ENCODE peak calls at places on chromosomes 6 and 20, in five cellular contexts. S is breast epithelium, V is HCT116, W is H1, J is stomach. X is an unnamed sample. For H3K36me3, the result is how much of the 10 kb centered on the place peaks cover.

GRCh38 chr6:156963712-156964700 is 186.8 kb downstream of the ARID1B start:
- DNase-seq in S (no peak), V (no peak), W (no peak), J (no peak), X (no peak)

GRCh38 chr6:1604347-1604990 is 5.2 kb upstream of the FOXC1 start:
- DNase-seq in S (no peak), V (no peak), W (peak), J (peak), X (no peak)

GRCh38 chr6:89941031-89941775 is 46.9 kb downstream of the GJA10 start:
- DNase-seq in S (peak), V (no peak), W (no peak), J (peak), X (no peak)

GRCh38 chr6:40719671-40720374 is 132.7 kb upstream of the LRFN2 start:
- DNase-seq in S (no peak), V (no peak), W (peak), J (no peak), X (no peak)

GRCh38 chr6:7311920-7312615 is 931 bp downstream of the SSR1 start:
- DNase-seq in S (no peak), V (no peak), W (no peak), J (no peak), X (no peak)

GRCh38 chr6:74091133-74091793 is 395.3 kb downstream of the CD109 start:
- DNase-seq in S (no peak), V (peak), W (no peak), J (no peak), X (no peak)

GRCh38 chr6:45966797-45967196 is 48.9 kb downstream of the CLIC5 start:
- DNase-seq in S (no peak), V (no peak), W (no peak), J (no peak), X (no peak)

GRCh38 chr6:99458319-99458718 is 33.2 kb upstream of the PNISR start:
- DNase-seq in S (no peak), V (peak), W (no peak), J (no peak), X (no peak)

GRCh38 chr20:4946585-4947378 is 54.5 kb downstream of the SLC23A2 start:
- DNase-seq in S (no peak), V (no peak), W (no peak), J (no peak), X (no peak)

GRCh38 chr20:8853805-8854338 is 215.0 kb upstream of the PLCB4 start:
- DNase-seq in S (no peak), V (peak), W (no peak), J (no peak), X (no peak)

GRCh38 chr6:169723200-169723909 is 945 bp downstream of the PHF10 start:
- DNase-seq in S (peak), V (no peak), W (peak), J (peak), X (no peak)

GRCh38 chr6:73017473-73017872 is 207.8 kb downstream of the KHDC1L start:
- DNase-seq in S (no peak), V (no peak), W (no peak), J (no peak), X (no peak)

GRCh38 chr20:56609321-56609720 is 19.8 kb upstream of the TFAP2C start:
- DNase-seq in S (no peak), V (no peak), W (no peak), J (no peak), X (no peak)

GRCh38 chr6:125636671-125637070 is 112.8 kb upstream of the HEY2 start:
- DNase-seq in S (no peak), V (no peak), W (no peak), J (no peak), X (no peak)

DNA sequence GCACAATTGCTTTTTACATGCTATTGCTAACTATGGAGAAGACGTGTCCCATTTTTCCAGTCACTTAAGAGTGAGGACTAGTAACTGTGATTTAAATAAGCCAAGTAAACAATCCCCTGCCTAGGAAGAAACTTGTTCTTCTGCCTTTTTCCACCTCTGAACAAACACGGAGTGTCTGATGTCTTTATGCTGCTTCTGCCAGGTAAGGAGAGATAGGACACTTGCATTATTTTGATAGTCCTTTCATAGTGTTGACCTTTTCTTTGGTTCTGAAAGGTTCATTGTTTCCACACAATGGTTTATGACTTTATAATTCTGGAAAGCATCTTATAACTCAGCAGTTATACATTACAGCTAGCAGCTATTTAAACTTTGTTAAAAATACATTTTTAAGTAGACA is 8.4 kb downstream of the LRP11 start:
- DNase-seq in S (no peak), V (no peak), W (no peak), J (no peak), X (no peak)
- H3K27ac ChIP-seq in S (peak), V (peak), W (no peak), J (peak), X (no peak)

GRCh38 chr20:22924949-22925612 is 110.0 kb upstream of the SSTR4 start:
- DNase-seq in S (no peak), V (no peak), W (no peak), J (no peak), X (no peak)

GRCh38 chr20:22920898-22921297 is 114.2 kb upstream of the SSTR4 start:
- DNase-seq in S (no peak), V (no peak), W (no peak), J (no peak), X (no peak)

GRCh38 chr20:22922987-22923386 is 112.1 kb upstream of the SSTR4 start:
- DNase-seq in S (no peak), V (no peak), W (no peak), J (no peak), X (no peak)

GRCh38 chr20:22924036-22924737 is 110.9 kb upstream of the SSTR4 start:
- DNase-seq in S (no peak), V (no peak), W (no peak), J (no peak), X (peak)

DNA sequence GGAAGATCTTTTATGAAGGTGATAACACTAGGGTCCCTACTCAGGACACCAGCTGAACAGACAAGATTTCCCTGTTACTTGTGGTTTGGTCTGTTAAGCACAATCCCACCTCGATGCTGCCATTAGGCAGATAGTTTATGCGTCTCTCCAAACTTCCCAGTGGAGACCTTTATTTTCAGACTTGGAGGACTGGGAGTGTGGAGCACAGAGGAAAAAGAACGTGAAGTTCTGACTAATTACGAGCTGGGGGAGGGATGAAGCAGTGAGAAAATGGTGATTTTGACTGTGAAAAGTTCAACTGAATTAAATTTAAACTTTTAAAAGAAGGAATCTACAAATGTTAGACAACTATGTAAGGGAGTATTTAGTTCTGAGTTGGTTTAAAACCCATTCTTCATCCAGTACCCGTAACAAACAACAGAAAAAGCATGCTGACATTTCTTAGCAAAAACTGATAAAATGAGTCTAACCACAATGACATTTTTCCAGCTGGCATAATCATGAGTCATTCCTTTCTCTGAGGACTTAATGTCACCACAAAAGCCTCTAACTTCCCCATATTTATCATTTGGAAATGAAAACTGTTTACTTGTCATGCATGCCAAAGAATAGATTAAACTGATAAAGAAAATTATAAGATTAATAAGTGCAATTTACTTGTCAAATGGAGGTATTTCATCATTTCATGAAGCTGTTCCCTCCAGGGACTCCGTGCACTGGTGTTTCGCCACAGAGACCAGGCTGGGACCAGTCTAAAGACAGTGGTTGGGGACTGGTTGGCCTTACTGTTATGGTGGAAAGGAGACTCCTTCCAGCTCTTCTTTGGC is 113.3 kb upstream of the SSTR4 start:
- DNase-seq in S (no peak), V (no peak), W (no peak), J (no peak), X (no peak)
- TF ChIP-seq POLR2AphosphoS5 in S (no peak), V (no peak), W (no peak), J (no peak), X (no peak)

DNA sequence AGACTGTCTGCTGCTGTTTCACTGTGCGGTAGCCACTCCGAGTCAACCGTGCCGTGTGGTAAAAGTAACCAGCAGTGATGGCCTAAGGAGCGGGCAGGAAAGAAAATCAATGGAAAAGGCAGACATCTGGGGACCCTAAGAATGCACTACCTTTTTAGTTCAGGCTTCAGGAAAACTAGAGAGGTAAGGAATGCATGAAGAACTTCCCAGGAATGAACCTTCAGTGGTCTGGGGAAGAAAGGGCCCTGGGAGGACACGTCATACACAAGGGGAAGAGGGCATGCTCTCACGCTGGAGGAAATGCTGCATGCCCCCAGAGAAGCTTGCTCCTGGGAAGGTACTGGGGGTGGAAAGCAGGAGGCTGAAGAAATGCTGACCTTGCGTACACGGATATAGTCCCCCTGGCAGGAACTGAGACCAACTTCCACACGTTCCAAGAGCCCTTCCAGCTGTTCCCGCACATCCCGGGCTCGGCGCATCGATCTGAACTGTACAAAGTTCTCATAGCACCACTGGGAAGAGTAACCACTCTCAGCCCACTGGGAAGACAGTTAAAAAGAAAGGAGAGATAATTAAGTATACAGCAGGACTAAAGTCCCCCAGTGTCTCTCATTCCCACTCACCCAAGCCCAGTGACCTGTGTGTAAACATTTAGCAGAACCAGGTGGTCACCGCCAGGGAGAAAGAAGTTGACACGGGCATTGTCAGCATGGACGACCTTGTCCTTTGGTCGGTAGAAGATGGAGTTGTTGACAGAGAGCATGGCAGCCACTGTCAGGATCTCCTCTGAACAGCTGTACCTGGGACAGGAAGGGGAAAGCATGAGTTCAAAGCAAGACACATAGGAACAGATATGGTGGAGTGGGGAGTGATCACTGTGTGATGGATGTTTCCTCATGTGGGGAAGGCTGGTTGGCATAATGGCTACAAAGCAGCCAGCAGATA is 8.1 kb downstream of the C6orf136 start:
- DNase-seq in S (no peak), V (no peak), W (no peak), J (no peak), X (no peak)
- H3K36me3 ChIP-seq in S (under half), V (half or more), W (half or more), J (half or more), X (half or more)

GRCh38 chr6:38134704-38135088 is 315.2 kb downstream of the ZFAND3 start:
- DNase-seq in S (no peak), V (no peak), W (no peak), J (no peak), X (no peak)
- H3K27ac ChIP-seq in S (no peak), V (no peak), W (no peak), J (no peak), X (no peak)

GRCh38 chr20:32018269-32019155 is 8.3 kb downstream of the CCM2L start:
- DNase-seq in S (peak), V (peak), W (peak), J (peak), X (no peak)
- TF ChIP-seq POLR2AphosphoS5 in S (no peak), V (peak), W (peak), J (no peak), X (no peak)

GRCh38 chr20:47311967-47312681 is 44.4 kb downstream of the ZMYND8 start:
- DNase-seq in S (no peak), V (no peak), W (no peak), J (no peak), X (no peak)
- H3K36me3 ChIP-seq in S (under half), V (under half), W (under half), J (under half), X (under half)

DNA sequence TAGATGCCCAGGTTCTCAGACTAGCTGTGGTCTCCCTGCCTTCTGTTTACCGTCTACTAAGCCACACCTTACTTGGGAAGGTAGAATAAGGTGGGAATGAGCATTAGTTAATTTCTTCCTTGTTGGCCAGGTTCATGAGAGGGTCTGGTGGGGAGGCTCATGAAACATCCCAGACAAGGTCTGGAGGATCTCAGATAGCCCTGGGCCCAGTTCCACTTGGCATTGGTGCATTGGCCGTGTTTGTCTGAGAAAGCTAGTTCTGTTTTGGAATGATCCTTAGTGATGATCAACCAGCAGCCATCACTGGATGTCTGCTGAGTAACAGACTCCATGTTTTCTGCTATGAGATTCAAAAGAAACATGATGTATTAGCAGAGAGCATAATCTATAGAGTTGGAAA is 155.1 kb downstream of the SLC24A3 start:
- DNase-seq in S (no peak), V (no peak), W (no peak), J (no peak), X (peak)
- H3K27ac ChIP-seq in S (no peak), V (no peak), W (no peak), J (no peak), X (no peak)

DNA sequence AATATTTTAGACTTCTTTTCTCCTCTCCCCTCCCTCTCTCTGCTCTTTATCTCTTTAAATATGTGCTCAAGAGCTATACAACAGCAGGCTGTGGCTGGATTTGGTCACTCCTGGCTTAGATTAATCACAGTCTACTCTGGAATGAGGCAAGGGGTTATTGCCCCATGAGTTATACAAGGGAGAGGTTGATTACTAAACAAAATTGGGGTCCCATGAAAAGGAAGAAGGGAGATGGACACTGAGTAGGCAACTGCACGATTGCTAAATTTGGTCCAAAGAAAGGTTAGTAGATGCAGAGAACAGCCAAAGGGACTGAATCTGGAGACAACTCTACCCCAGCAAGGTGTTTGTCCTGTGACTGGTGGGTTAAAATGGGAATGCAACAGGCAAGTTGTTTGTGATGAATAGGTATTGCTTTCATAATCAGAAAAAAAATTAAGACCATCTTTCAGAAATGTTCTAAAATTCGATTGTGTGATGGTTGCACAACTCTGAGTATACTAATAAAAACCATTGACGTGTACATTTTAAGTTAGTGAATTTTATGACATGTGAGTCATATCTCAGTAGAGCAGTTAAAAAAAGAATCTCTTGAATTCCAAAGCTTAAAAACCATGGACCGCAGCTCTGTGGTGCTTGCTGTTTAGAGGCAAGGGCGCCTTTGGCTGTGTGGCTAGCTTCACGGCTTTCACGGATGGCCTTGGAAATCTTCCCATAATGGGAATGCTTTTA is 57.1 kb downstream of the KIZ start:
- DNase-seq in S (no peak), V (no peak), W (no peak), J (no peak), X (no peak)
- TF ChIP-seq POLR2AphosphoS5 in S (peak), V (no peak), W (no peak), J (no peak), X (peak)

X was measured in vagina.